ENCODE peak calls at places on chromosome 13, in four cellular contexts. F is WTC11, O is K562, D is HEK293T. Q is an unnamed sample.

GRCh38 chr13:99983401-99984133 is 2.0 kb downstream of the ZIC2 start:
- DNase-seq in D (no peak), O (no peak), F (no peak), Q (no peak)

GRCh38 chr13:97256343-97256783 is 34.2 kb downstream of the MBNL2 start:
- DNase-seq in O (peak; percentile 20), D (no peak), F (no peak), Q (peak; percentile 85)

GRCh38 chr13:23069571-23069970 is 111.2 kb upstream of the SGCG start:
- DNase-seq in O (no peak), D (no peak), F (no peak), Q (no peak)

GRCh38 chr13:100532836-100533435 is 55.7 kb downstream of the GGACT start:
- DNase-seq in D (no peak), O (no peak), F (no peak), Q (no peak)

GRCh38 chr13:110346661-110347067 is 39.6 kb downstream of the COL4A2 start:
- DNase-seq in D (no peak), F (no peak), O (no peak), Q (no peak)

GRCh38 chr13:47250141-47250540 is 353.3 kb upstream of the HTR2A start:
- DNase-seq in D (no peak), O (no peak), F (no peak), Q (no peak)

GRCh38 chr13:113203507-113204377 is 4.7 kb downstream of the PCID2 start:
- DNase-seq in O (no peak), D (no peak), F (no peak), Q (no peak)

GRCh38 chr13:105937451-105937850 is 598.0 kb downstream of the EFNB2 start:
- DNase-seq in D (no peak), F (no peak), O (no peak), Q (no peak)

GRCh38 chr13:78420814-78421213 is 182.5 kb downstream of the POU4F1 start:
- DNase-seq in D (no peak), O (no peak), F (no peak), Q (no peak)

DNA sequence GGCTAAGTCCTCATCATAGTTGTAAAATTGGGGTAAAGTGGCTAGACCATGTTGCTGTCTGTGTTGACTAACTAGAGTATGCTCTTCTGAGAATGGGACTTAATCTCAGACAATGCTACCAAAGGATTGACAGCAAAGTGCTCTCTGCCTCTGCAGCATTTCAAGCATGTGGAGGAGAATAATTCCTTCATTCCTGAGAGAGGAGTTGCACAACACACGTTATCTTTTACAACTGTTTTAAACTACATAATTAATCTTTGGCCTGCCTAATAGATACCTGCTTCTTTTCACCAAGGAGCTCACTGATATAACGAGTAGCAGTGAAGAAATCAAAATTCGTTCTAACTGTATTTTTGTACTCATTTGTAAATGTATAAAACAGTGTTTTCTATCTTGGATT is 2172.2 kb downstream of the PCDH9 start:
- DNase-seq in O (no peak), F (no peak), D (no peak), Q (no peak)
- TF ChIP-seq ELF4 in O (no peak), F (no peak), D (no peak), Q (no peak)

DNA sequence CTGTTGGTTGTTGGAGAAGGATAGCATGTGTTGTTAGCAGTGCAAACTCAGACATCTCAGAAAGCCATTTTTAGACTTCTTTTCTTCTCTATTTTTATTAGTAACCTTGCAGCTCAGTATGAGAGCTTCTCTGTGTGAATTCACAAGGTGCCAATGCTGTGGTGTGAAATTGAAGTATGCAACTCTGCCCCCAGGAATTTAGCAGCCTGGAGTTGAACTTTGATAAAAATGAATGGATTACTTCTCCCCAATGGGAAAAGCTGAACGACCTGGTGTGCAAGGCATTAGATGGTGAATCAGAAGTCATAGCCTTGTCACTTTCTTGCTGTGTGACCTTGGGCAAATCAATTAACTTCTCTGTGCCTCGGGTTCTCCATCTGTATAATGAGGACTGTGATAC is 512.3 kb upstream of the PCDH9 start:
- DNase-seq in D (no peak), F (no peak), O (no peak), Q (no peak)
- TF ChIP-seq ELF4 in D (no peak), F (no peak), O (no peak), Q (no peak)

GRCh38 chr13:37919329-37919880 is 49.8 kb upstream of the TRPC4 start:
- DNase-seq in D (no peak), F (no peak), O (no peak), Q (no peak)

GRCh38 chr13:37910790-37911189 is 41.2 kb upstream of the TRPC4 start:
- DNase-seq in O (peak; percentile 5), D (no peak), F (no peak), Q (no peak)

GRCh38 chr13:37918116-37919100 is 48.8 kb upstream of the TRPC4 start:
- DNase-seq in O (no peak), D (no peak), F (no peak), Q (no peak)

GRCh38 chr13:37914781-37915391 is 45.3 kb upstream of the TRPC4 start:
- DNase-seq in D (no peak), F (no peak), O (no peak), Q (no peak)
- TF ChIP-seq ELF4 in D (no peak), F (no peak), O (no peak), Q (no peak)

GRCh38 chr13:39129253-39129652 is 91.0 kb downstream of the NHLRC3 start:
- DNase-seq in F (no peak), D (no peak), O (no peak), Q (no peak)

GRCh38 chr13:39133781-39134180 is 95.5 kb downstream of the NHLRC3 start:
- DNase-seq in D (no peak), O (no peak), F (no peak), Q (no peak)

GRCh38 chr13:39132286-39132685 is 94.0 kb downstream of the NHLRC3 start:
- DNase-seq in O (no peak), F (no peak), D (no peak), Q (no peak)

GRCh38 chr13:39134574-39134973 is 96.3 kb downstream of the NHLRC3 start:
- DNase-seq in F (no peak), D (no peak), O (no peak), Q (no peak)

GRCh38 chr13:39130298-39130697 is 92.0 kb downstream of the NHLRC3 start:
- DNase-seq in D (no peak), O (no peak), F (no peak), Q (no peak)
- TF ChIP-seq ELF4 in D (no peak), O (no peak), F (no peak), Q (no peak)

DNA sequence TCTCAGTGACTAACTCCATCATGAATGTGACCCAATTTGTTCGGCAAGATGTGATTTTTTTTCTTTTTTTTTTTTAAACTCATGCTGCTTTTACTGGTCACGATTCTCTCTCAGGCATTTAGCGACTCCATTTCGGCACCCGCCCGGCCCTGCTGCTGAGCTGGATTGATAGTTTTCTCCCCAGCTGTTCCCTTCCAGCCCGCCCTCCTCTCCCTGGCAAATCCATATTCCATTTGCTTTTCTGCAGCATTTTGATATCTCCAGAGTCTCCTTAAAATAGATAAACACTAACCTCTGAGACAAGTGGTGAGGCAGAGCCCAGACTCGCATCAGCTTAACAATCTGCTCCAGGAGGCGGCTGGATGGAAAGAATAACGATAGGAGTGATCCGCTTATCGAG is 55.5 kb upstream of the KATNAL1 start:
- DNase-seq in O (peak; percentile 53), D (no peak), F (no peak), Q (no peak)
- TF ChIP-seq ELF4 in O (no peak), D (no peak), F (no peak), Q (no peak)

GRCh38 chr13:90956036-90956435 is 391.5 kb upstream of the MIR17HG start:
- DNase-seq in D (no peak), F (no peak), O (no peak), Q (no peak)
- TF ChIP-seq ELF4 in D (no peak), F (no peak), O (no peak), Q (no peak)

DNA sequence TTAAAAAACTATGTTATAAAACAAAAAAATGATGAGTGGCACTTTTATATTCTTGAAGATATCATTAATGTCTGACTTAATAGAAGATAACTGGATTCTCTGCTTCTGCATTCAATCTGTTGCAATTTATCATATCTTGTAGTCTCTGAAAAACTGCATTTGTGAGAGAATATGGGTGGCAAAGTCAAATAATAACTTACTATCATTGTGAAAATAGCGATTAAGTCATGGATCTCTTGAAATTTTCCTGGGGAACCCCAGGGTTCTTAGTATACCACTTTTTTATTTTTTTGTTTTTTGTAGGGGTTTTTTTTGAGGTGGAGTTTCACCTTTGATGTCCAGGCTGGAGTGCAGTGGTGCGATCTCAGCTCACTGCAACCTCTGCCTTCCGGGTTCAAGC is 127.1 kb downstream of the STOML3 start:
- DNase-seq in F (no peak), D (no peak), O (no peak), Q (no peak)
- TF ChIP-seq ELF4 in F (no peak), D (no peak), O (no peak), Q (no peak)

GRCh38 chr13:33310245-33311038 is 24.9 kb upstream of the STARD13 start:
- DNase-seq in F (no peak), D (no peak), O (no peak), Q (no peak)
- TF ChIP-seq ELF4 in F (no peak), D (no peak), O (no peak), Q (no peak)

GRCh38 chr13:25911020-25911419 is 140.8 kb downstream of the SHISA2 start:
- DNase-seq in O (no peak), F (peak; percentile 22), D (no peak), Q (no peak)

GRCh38 chr13:25906211-25906661 is 145.6 kb downstream of the SHISA2 start:
- DNase-seq in F (no peak), D (no peak), O (no peak), Q (no peak)

GRCh38 chr13:25910243-25910642 is 141.6 kb downstream of the SHISA2 start:
- DNase-seq in D (no peak), O (no peak), F (no peak), Q (no peak)

GRCh38 chr13:25905411-25906010 is 146.3 kb downstream of the SHISA2 start:
- DNase-seq in D (no peak), O (no peak), F (no peak), Q (no peak)

DNA sequence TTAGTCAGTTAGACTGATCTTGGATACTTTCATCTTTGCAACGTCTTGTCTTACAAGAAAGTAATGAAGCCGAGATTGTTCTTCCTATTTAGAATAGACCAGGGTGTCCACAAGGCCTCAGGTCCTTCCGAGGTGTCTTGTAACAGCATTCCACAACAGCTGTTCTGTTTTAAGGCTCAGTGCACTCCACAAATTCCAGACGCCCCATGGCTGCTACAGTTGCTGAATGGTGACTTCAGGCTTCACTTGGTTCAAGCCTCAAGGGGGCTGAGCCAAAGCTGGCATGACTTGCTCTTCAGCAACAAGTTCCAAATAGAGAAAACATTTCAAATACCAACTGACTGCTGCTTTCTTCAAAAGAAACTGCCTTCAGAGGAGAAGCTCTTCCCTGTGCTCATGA is 143.4 kb downstream of the SHISA2 start:
- DNase-seq in F (no peak), D (no peak), O (no peak), Q (no peak)
- TF ChIP-seq ELF4 in F (no peak), D (no peak), O (no peak), Q (no peak)

DNA sequence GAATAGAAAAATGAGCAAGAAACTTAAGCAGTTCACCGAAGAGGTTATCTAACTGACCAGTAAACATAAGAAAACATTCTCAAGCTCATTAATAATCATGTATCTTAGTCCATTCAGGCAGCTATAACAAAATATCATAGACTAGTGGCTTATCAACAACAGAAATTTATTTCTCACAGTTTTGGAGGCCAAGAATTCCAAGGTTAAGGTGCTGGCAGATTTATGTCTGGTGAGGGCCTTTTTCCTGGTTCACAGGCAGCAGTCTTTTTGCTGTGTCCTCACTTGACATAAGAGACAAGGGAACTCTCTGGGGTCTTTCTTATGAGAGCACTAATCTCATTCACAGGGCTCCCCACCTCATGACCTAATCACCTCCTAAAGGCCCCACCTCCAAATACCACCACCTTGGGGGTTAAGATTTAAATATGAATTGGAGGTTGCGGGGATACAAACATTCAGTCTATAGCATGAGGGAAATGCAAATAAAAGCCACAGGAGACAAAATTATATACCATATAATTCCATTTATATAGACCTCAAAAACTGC is 123.6 kb downstream of the ZAR1L start:
- DNase-seq in D (no peak), O (no peak), F (no peak), Q (no peak)
- TF ChIP-seq ELF4 in D (no peak), O (no peak), F (no peak), Q (no peak)